ENCODE peak calls at places on chromosomes 13 and 19, in four cellular contexts. One of them, this sample, is unnamed.

GRCh38 chr19:42290136-42290522 is 11.8 kb upstream of the PRR19 start:
- DNase-seq in cardiac muscle cell: no peak
- DNase-seq in lower lobe of right lung: no peak
- DNase-seq in ovary: no peak
- DNase-seq in this sample: no peak

GRCh38 chr13:31048521-31048920 is 113.2 kb downstream of the HSPH1 start:
- DNase-seq in cardiac muscle cell: no peak
- DNase-seq in lower lobe of right lung: no peak
- DNase-seq in ovary: no peak
- DNase-seq in this sample: no peak

GRCh38 chr19:3656073-3656746 is 29.6 kb upstream of the CACTIN start:
- DNase-seq in lower lobe of right lung: no peak
- DNase-seq in cardiac muscle cell: peak; percentile 14
- DNase-seq in ovary: no peak
- DNase-seq in this sample: no peak

GRCh38 chr19:49431330-49431749 is 6.2 kb downstream of the GFY start:
- DNase-seq in lower lobe of right lung: no peak
- DNase-seq in ovary: no peak
- DNase-seq in cardiac muscle cell: no peak
- DNase-seq in this sample: no peak

GRCh38 chr19:42407085-42407815 is 17.2 kb upstream of the CNFN start:
- DNase-seq in cardiac muscle cell: no peak
- DNase-seq in ovary: no peak
- DNase-seq in lower lobe of right lung: no peak
- DNase-seq in this sample: no peak

GRCh38 chr13:113666324-113666660 is 727 bp upstream of the GRK1 start:
- DNase-seq in ovary: no peak
- DNase-seq in cardiac muscle cell: no peak
- DNase-seq in lower lobe of right lung: peak; percentile 20
- DNase-seq in this sample: no peak

GRCh38 chr19:7083076-7083956 is 13.8 kb downstream of the ZNF557 start:
- DNase-seq in ovary: no peak
- DNase-seq in cardiac muscle cell: peak; percentile 41
- DNase-seq in lower lobe of right lung: no peak
- DNase-seq in this sample: no peak

GRCh38 chr13:46490129-46490528 is 62.8 kb upstream of the LRCH1 start:
- DNase-seq in cardiac muscle cell: no peak
- DNase-seq in ovary: no peak
- DNase-seq in lower lobe of right lung: no peak
- DNase-seq in this sample: no peak

GRCh38 chr13:64078025-64078424 is 2662.4 kb upstream of the PCDH20 start:
- DNase-seq in cardiac muscle cell: no peak
- DNase-seq in lower lobe of right lung: no peak
- DNase-seq in ovary: no peak
- DNase-seq in this sample: no peak

GRCh38 chr19:3145909-3146676 is 10.3 kb downstream of the GNA15 start:
- DNase-seq in ovary: no peak
- DNase-seq in cardiac muscle cell: no peak
- DNase-seq in lower lobe of right lung: peak; percentile 75
- DNase-seq in this sample: no peak

GRCh38 chr19:34017024-34017423 is 155.3 kb upstream of the LSM14A start:
- DNase-seq in cardiac muscle cell: no peak
- DNase-seq in lower lobe of right lung: no peak
- DNase-seq in ovary: no peak
- DNase-seq in this sample: no peak

GRCh38 chr13:48066310-48066989 is 28.5 kb downstream of the MED4 start:
- DNase-seq in cardiac muscle cell: peak; percentile 8
- DNase-seq in lower lobe of right lung: no peak
- DNase-seq in ovary: no peak
- DNase-seq in this sample: no peak

GRCh38 chr13:88704600-88705275 is 1033.6 kb downstream of the SLITRK5 start:
- DNase-seq in ovary: no peak
- DNase-seq in lower lobe of right lung: no peak
- DNase-seq in cardiac muscle cell: no peak
- DNase-seq in this sample: no peak

DNA sequence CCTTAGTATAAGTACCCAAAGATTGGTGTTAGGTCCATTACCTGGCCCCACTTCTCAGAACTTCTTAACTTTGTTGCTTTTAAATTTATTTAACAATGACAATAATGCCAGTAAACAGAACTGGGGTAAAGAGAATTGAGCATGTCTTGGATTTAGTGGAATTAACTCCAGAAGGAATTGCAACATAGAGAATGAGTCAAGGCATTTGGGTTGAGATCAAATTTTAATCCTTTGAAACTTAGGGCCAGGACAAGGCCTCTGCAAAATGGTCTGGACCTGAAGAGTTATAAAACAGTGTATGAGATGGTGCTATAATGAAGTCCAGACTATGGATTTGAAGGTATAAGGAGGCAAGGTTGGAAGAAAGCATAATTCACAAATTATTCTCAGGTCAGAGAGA is 1030.4 kb downstream of the SLITRK5 start:
- DNase-seq in cardiac muscle cell: peak; percentile 0
- DNase-seq in ovary: no peak
- DNase-seq in lower lobe of right lung: no peak
- DNase-seq in this sample: no peak
- TF ChIP-seq CTCF in cardiac muscle cell: no peak
- TF ChIP-seq CTCF in ovary: no peak
- TF ChIP-seq CTCF in lower lobe of right lung: no peak
- TF ChIP-seq CTCF in this sample: no peak

GRCh38 chr13:76378767-76379166 is 507.4 kb downstream of the KCTD12 start:
- DNase-seq in lower lobe of right lung: no peak
- DNase-seq in ovary: no peak
- DNase-seq in cardiac muscle cell: no peak
- DNase-seq in this sample: no peak
- TF ChIP-seq CTCF in lower lobe of right lung: no peak
- TF ChIP-seq CTCF in ovary: no peak
- TF ChIP-seq CTCF in cardiac muscle cell: no peak
- TF ChIP-seq CTCF in this sample: no peak

GRCh38 chr19:35783469-35784400 is 8.4 kb downstream of the ARHGAP33 start:
- DNase-seq in cardiac muscle cell: no peak
- DNase-seq in ovary: no peak
- DNase-seq in lower lobe of right lung: no peak
- DNase-seq in this sample: no peak
- TF ChIP-seq CTCF in cardiac muscle cell: no peak
- TF ChIP-seq CTCF in ovary: no peak
- TF ChIP-seq CTCF in lower lobe of right lung: no peak
- TF ChIP-seq CTCF in this sample: no peak

GRCh38 chr19:43784981-43785808 is 4.4 kb upstream of the KCNN4 start:
- DNase-seq in ovary: peak; percentile 38
- DNase-seq in cardiac muscle cell: peak; percentile 72
- DNase-seq in lower lobe of right lung: peak; percentile 71
- DNase-seq in this sample: peak; percentile 60
- TF ChIP-seq CTCF in ovary: peak; percentile 50
- TF ChIP-seq CTCF in cardiac muscle cell: peak; percentile 99
- TF ChIP-seq CTCF in lower lobe of right lung: peak; percentile 98
- TF ChIP-seq CTCF in this sample: peak; percentile 94

GRCh38 chr13:77506874-77507273 is 28.6 kb upstream of the SCEL start:
- DNase-seq in lower lobe of right lung: no peak
- DNase-seq in cardiac muscle cell: no peak
- DNase-seq in ovary: no peak
- DNase-seq in this sample: no peak
- TF ChIP-seq CTCF in lower lobe of right lung: peak; percentile 22
- TF ChIP-seq CTCF in cardiac muscle cell: no peak
- TF ChIP-seq CTCF in ovary: no peak
- TF ChIP-seq CTCF in this sample: peak; percentile 55

DNA sequence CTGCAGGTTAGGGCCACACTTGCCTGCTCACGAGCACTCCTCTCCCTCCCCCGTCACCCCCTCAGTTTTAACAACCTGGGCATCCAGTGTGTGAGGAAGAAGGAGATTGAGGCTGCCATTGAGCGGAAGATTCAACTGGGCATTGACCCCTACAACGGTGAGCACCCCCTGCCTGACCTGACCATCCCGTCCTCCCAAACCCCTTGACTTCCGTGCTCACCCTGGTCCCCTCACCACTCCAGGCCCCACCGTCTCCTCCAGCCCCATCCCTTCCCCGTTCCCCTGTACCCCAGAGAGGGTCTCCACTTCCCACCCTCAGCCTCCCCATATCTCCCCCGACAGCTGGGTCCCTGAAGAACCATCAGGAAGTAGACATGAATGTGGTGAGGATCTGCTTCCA is 13.6 kb upstream of the CLASRP start:
- DNase-seq in ovary: no peak
- DNase-seq in cardiac muscle cell: no peak
- DNase-seq in lower lobe of right lung: no peak
- DNase-seq in this sample: no peak
- TF ChIP-seq CTCF in ovary: no peak
- TF ChIP-seq CTCF in cardiac muscle cell: no peak
- TF ChIP-seq CTCF in lower lobe of right lung: no peak
- TF ChIP-seq CTCF in this sample: no peak

GRCh38 chr19:58024661-58025060 is 9.2 kb upstream of the ZSCAN1 start:
- DNase-seq in ovary: no peak
- DNase-seq in cardiac muscle cell: no peak
- DNase-seq in lower lobe of right lung: no peak
- DNase-seq in this sample: no peak

GRCh38 chr19:58022283-58022660 is 11.6 kb upstream of the ZSCAN1 start:
- DNase-seq in ovary: no peak
- DNase-seq in lower lobe of right lung: no peak
- DNase-seq in cardiac muscle cell: no peak
- DNase-seq in this sample: no peak

GRCh38 chr19:58020985-58021384 is 12.8 kb upstream of the ZSCAN1 start:
- DNase-seq in lower lobe of right lung: no peak
- DNase-seq in cardiac muscle cell: no peak
- DNase-seq in ovary: no peak
- DNase-seq in this sample: no peak

GRCh38 chr19:58020129-58020528 is 13.7 kb upstream of the ZSCAN1 start:
- DNase-seq in lower lobe of right lung: no peak
- DNase-seq in cardiac muscle cell: no peak
- DNase-seq in ovary: no peak
- DNase-seq in this sample: no peak

GRCh38 chr19:58021541-58022282 is 12.1 kb upstream of the ZSCAN1 start:
- DNase-seq in lower lobe of right lung: no peak
- DNase-seq in ovary: peak; percentile 48
- DNase-seq in cardiac muscle cell: peak; percentile 65
- DNase-seq in this sample: peak; percentile 29
- TF ChIP-seq CTCF in lower lobe of right lung: peak; percentile 66
- TF ChIP-seq CTCF in ovary: no peak
- TF ChIP-seq CTCF in cardiac muscle cell: peak; percentile 43
- TF ChIP-seq CTCF in this sample: peak; percentile 59

GRCh38 chr13:27770809-27771208 is 21.5 kb upstream of the GSX1 start:
- DNase-seq in ovary: no peak
- DNase-seq in lower lobe of right lung: no peak
- DNase-seq in cardiac muscle cell: peak; percentile 33
- DNase-seq in this sample: no peak

GRCh38 chr13:27765650-27766049 is 26.6 kb upstream of the GSX1 start:
- DNase-seq in lower lobe of right lung: no peak
- DNase-seq in cardiac muscle cell: no peak
- DNase-seq in ovary: no peak
- DNase-seq in this sample: no peak
- TF ChIP-seq CTCF in lower lobe of right lung: no peak
- TF ChIP-seq CTCF in cardiac muscle cell: no peak
- TF ChIP-seq CTCF in ovary: no peak
- TF ChIP-seq CTCF in this sample: no peak

DNA sequence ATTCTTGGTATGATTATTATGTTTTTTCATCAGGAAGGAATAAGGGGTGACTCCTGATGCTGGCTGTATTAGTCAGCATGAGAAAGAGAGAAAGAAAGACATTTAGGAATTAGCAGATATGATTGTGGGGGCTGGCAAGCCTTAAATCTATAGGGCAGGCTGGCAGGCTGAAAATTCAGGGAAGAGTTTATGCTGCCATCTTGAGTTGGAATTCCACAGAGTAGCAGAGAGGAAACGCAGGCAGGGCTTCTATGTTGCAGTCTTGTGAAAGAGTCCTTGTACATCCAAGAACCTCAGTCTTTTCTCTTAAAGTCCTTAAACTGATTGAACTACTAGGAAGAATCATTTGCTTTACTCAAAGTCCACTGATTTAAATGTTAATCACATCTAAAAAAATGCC is 262.7 kb upstream of the SLC10A2 start:
- DNase-seq in ovary: no peak
- DNase-seq in lower lobe of right lung: no peak
- DNase-seq in cardiac muscle cell: peak; percentile 18
- DNase-seq in this sample: no peak
- TF ChIP-seq CTCF in ovary: no peak
- TF ChIP-seq CTCF in lower lobe of right lung: no peak
- TF ChIP-seq CTCF in cardiac muscle cell: no peak
- TF ChIP-seq CTCF in this sample: no peak

GRCh38 chr19:658916-659839 is 3.8 kb downstream of the RNF126 start:
- DNase-seq in cardiac muscle cell: peak; percentile 29
- DNase-seq in ovary: no peak
- DNase-seq in lower lobe of right lung: no peak
- DNase-seq in this sample: no peak
- TF ChIP-seq CTCF in cardiac muscle cell: no peak
- TF ChIP-seq CTCF in ovary: no peak
- TF ChIP-seq CTCF in lower lobe of right lung: no peak
- TF ChIP-seq CTCF in this sample: no peak

This sample was measured in neural crest cell.